ENCODE peak calls at places on chromosomes 11 and 22, in ten cellular contexts. F is body of pancreas, I is SJSA1, P is Peyer's patch, M is neural progenitor cell, B is lower lobe of right lung, S is transverse colon, O is colonic mucosa, W is heart right ventricle, G is lung. A is an unnamed sample. For H3K27me3 and H3K4me1, the result is how much of the 10 kb centered on the place peaks cover.

GRCh38 chr22:35299717-35300497 is at the start of gene TOM1:
- DNase-seq in G (peak), W (peak), O (peak), P (peak), I (peak), F (peak), B (peak), S (peak), M (peak), A (peak)

GRCh38 chr22:38214248-38215056 is 12.7 kb downstream of the MAFF start:
- DNase-seq in I (no peak), B (peak), P (peak), M (peak), G (peak), F (peak), S (peak), W (peak), O (peak), A (peak)

GRCh38 chr11:45157247-45158209 is 11.1 kb downstream of the PRDM11 start:
- DNase-seq in S (no peak), W (no peak), G (no peak), O (no peak), B (no peak), M (no peak), P (no peak), F (no peak), I (no peak), A (no peak)

GRCh38 chr22:45742866-45743450 is 71.3 kb downstream of the ATXN10 start:
- DNase-seq in G (peak), W (no peak), P (no peak), O (no peak), B (peak), F (peak), I (no peak), M (no peak), S (no peak), A (no peak)

GRCh38 chr22:45425531-45426265 is 12.2 kb downstream of the RIBC2 start:
- DNase-seq in M (no peak), O (no peak), I (peak), P (no peak), F (no peak), W (no peak), S (no peak), B (no peak), G (no peak), A (no peak)

GRCh38 chr11:7675640-7676039 is 2.3 kb upstream of the CYB5R2 start:
- DNase-seq in O (no peak), I (no peak), W (no peak), M (no peak), P (no peak), S (no peak), B (no peak), F (no peak), G (no peak), A (no peak)

GRCh38 chr22:46272196-46272595 is 4.4 kb downstream of the TTC38 start:
- DNase-seq in W (no peak), F (no peak), S (no peak), P (peak), G (no peak), O (no peak), I (no peak), B (no peak), M (no peak), A (no peak)

GRCh38 chr11:29518389-29519174 is 498.2 kb downstream of the KCNA4 start:
- DNase-seq in S (no peak), I (no peak), P (no peak), G (no peak), B (peak), W (no peak), F (no peak), M (peak), O (no peak), A (no peak)

GRCh38 chr11:2515401-2516275 is 70.8 kb downstream of the KCNQ1 start:
- DNase-seq in O (peak), M (no peak), G (no peak), B (peak), F (no peak), W (peak), S (peak), P (peak), I (peak), A (no peak)

GRCh38 chr11:57566035-57566504 is 1.4 kb downstream of the UBE2L6 start:
- DNase-seq in F (peak), I (no peak), O (peak), B (no peak), G (no peak), P (no peak), W (no peak), M (no peak), S (peak), A (no peak)

GRCh38 chr11:2804189-2804588 is 81.4 kb downstream of the CDKN1C start:
- DNase-seq in M (no peak), W (peak), B (peak), I (peak), P (peak), S (peak), F (peak), O (peak), G (peak), A (no peak)

GRCh38 chr11:2385156-2386151 is 8.3 kb downstream of the CD81 start:
- DNase-seq in S (no peak), P (no peak), O (no peak), W (peak), M (no peak), G (no peak), I (no peak), B (no peak), F (no peak), A (no peak)

GRCh38 chr11:19430346-19431058 is 189.8 kb upstream of the E2F8 start:
- DNase-seq in G (no peak), F (peak), B (no peak), P (no peak), M (no peak), I (no peak), O (no peak), S (no peak), W (no peak), A (no peak)

GRCh38 chr22:41289681-41290080 is 3.7 kb upstream of the RANGAP1 start:
- DNase-seq in O (no peak), P (no peak), F (no peak), G (no peak), M (no peak), S (no peak), B (no peak), I (no peak), W (no peak), A (no peak)

GRCh38 chr11:75031224-75031753 is 42.6 kb downstream of the NEU3 start:
- DNase-seq in G (no peak), M (no peak), I (peak), W (no peak), O (no peak), P (no peak), S (no peak), B (no peak), F (peak), A (no peak)

GRCh38 chr22:24060375-24060788 is 49.3 kb downstream of the CABIN1 start:
- DNase-seq in I (peak), W (no peak), P (no peak), M (no peak), B (no peak), O (no peak), F (peak), G (no peak), S (no peak), A (peak)

GRCh38 chr22:47337161-47337621 is 574.7 kb downstream of the TBC1D22A start:
- DNase-seq in F (peak), G (no peak), P (no peak), W (no peak), O (no peak), B (no peak), S (peak), M (no peak), I (peak), A (no peak)

GRCh38 chr11:4808476-4808875 is 4.3 kb upstream of the OR52R1 start:
- DNase-seq in F (no peak), P (no peak), W (no peak), B (no peak), O (no peak), G (no peak), S (no peak), I (no peak), M (no peak), A (no peak)

GRCh38 chr11:15770798-15771414 is 585.4 kb downstream of the SOX6 start:
- DNase-seq in W (no peak), I (peak), S (peak), O (peak), B (peak), M (peak), G (no peak), P (no peak), F (peak), A (no peak)

GRCh38 chr11:62669420-62670161 is 1.9 kb upstream of the UQCC3 start:
- DNase-seq in P (no peak), B (no peak), O (peak), M (peak), G (no peak), F (peak), I (no peak), S (peak), W (no peak), A (no peak)

GRCh38 chr11:63813563-63814382 is 517 bp downstream of the SPINDOC start:
- DNase-seq in W (peak), P (peak), G (peak), B (peak), I (peak), O (peak), S (peak), F (peak), M (peak), A (peak)

GRCh38 chr11:118342503-118343161 is at the start of gene CD3D:
- DNase-seq in B (no peak), F (no peak), W (no peak), M (no peak), G (no peak), I (no peak), O (no peak), P (no peak), S (no peak), A (peak)

GRCh38 chr11:19519912-19520641 is 192.6 kb upstream of the NAV2 start:
- DNase-seq in S (no peak), P (no peak), F (no peak), O (no peak), W (peak), G (no peak), B (no peak), I (no peak), M (peak), A (no peak)

GRCh38 chr11:2411446-2412305 is 11.1 kb downstream of the TSSC4 start:
- DNase-seq in S (no peak), F (no peak), W (no peak), P (no peak), M (no peak), G (no peak), I (no peak), O (no peak), B (no peak), A (no peak)

GRCh38 chr11:62602141-62603071 is 741 bp upstream of the MTA2 start:
- DNase-seq in I (peak), G (peak), W (peak), B (peak), M (peak), O (peak), P (peak), S (peak), F (peak), A (no peak)

GRCh38 chr11:79400206-79400605 is 40.6 kb downstream of the TENM4 start:
- DNase-seq in M (no peak), G (no peak), O (no peak), F (no peak), W (no peak), I (no peak), P (no peak), B (no peak), S (no peak), A (no peak)

GRCh38 chr11:101255036-101255435 is 125.4 kb upstream of the PGR start:
- DNase-seq in M (no peak), G (no peak), P (no peak), W (no peak), O (no peak), I (no peak), S (no peak), F (no peak), B (no peak), A (no peak)

GRCh38 chr11:23988381-23989006 is 508.4 kb upstream of the LUZP2 start:
- DNase-seq in S (no peak), B (no peak), F (no peak), M (no peak), W (no peak), O (no peak), P (no peak), I (peak), G (no peak), A (no peak)

GRCh38 chr11:112837162-112837826 is 123.9 kb upstream of the NCAM1 start:
- DNase-seq in P (no peak), M (no peak), I (no peak), G (no peak), O (no peak), F (peak), S (no peak), W (peak), B (no peak), A (no peak)

GRCh38 chr11:104000798-104001197 is 35.6 kb upstream of the DDI1 start:
- DNase-seq in B (no peak), O (no peak), M (no peak), G (no peak), P (no peak), W (no peak), I (no peak), F (no peak), S (no peak), A (no peak)

GRCh38 chr11:120334894-120335462 is 1.2 kb upstream of the ARHGEF12 start:
- DNase-seq in G (peak), W (no peak), O (peak), S (peak), M (peak), F (peak), P (no peak), B (no peak), I (peak), A (peak)

GRCh38 chr11:116518141-116518540 is 254.6 kb downstream of the BUD13 start:
- DNase-seq in I (no peak), M (no peak), S (no peak), G (no peak), O (no peak), F (no peak), B (no peak), P (no peak), W (no peak), A (no peak)
- H3K27me3 ChIP-seq in I (under half), M (under half), S (under half), G (under half), O (under half), F (under half), B (under half), P (under half), W (under half), A (under half)

GRCh38 chr11:68584991-68585524 is 99.3 kb upstream of the GAL start:
- DNase-seq in I (no peak), O (no peak), P (no peak), M (no peak), W (no peak), S (no peak), F (no peak), G (no peak), B (no peak), A (no peak)
- H3K4me1 ChIP-seq in I (under half), O (under half), P (under half), M (under half), W (half or more), S (under half), F (under half), G (under half), B (under half), A (under half)

GRCh38 chr22:22818861-22819855 is 68.5 kb upstream of the IGLL5 start:
- DNase-seq in F (no peak), B (no peak), S (peak), O (no peak), M (no peak), P (no peak), I (no peak), G (no peak), W (no peak), A (peak)

GRCh38 chr22:22818202-22818538 is 69.4 kb upstream of the IGLL5 start:
- DNase-seq in P (no peak), O (no peak), I (no peak), G (no peak), F (no peak), M (no peak), S (no peak), B (no peak), W (no peak), A (no peak)

GRCh38 chr22:22816766-22817410 is 70.7 kb upstream of the IGLL5 start:
- DNase-seq in B (no peak), W (no peak), O (no peak), S (no peak), P (no peak), F (no peak), G (no peak), M (no peak), I (peak), A (no peak)

GRCh38 chr22:22816171-22816514 is 71.5 kb upstream of the IGLL5 start:
- DNase-seq in I (peak), M (no peak), S (no peak), F (no peak), O (no peak), P (no peak), G (no peak), B (no peak), W (no peak), A (no peak)

GRCh38 chr22:22817468-22818201 is 70.0 kb upstream of the IGLL5 start:
- DNase-seq in S (no peak), I (no peak), P (no peak), M (no peak), G (no peak), W (no peak), O (no peak), B (no peak), F (no peak), A (no peak)
- H3K27me3 ChIP-seq in S (under half), I (under half), P (under half), M (half or more), G (under half), W (under half), O (under half), B (under half), F (under half), A (under half)

DNA sequence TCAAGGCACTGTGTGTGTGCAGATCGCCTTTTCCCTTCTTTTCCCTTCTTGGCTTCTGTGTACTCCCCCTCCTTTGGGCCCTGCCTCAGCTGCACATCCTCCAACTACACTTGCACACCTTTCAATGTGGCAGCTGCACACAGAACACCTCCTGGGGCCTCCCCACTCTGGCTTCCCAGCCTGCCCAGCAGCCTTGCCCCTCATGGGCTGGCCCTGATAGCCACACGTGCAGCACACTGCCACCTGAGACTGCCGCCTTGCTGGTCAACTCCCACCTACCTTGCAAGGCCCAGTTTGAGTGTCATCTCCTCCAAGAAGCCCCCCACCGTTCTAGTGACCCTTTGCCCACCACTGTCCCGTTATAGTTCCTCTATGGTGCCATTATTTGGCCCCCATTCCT is 77.3 kb upstream of the ARFGAP3 start:
- DNase-seq in F (no peak), I (no peak), B (no peak), G (no peak), M (no peak), S (no peak), W (no peak), P (no peak), O (no peak), A (no peak)
- H3K4me1 ChIP-seq in F (half or more), I (half or more), B (half or more), G (half or more), M (under half), S (half or more), W (half or more), P (under half), O (under half), A (under half)

GRCh38 chr11:415640-416041 is 842 bp upstream of the SIGIRR start:
- DNase-seq in P (no peak), S (peak), M (no peak), B (peak), O (no peak), I (no peak), G (no peak), F (no peak), W (no peak), A (peak)

GRCh38 chr11:416051-416756 is 1.4 kb upstream of the SIGIRR start:
- DNase-seq in M (peak), W (no peak), F (no peak), G (no peak), S (peak), B (peak), O (no peak), I (no peak), P (no peak), A (no peak)

GRCh38 chr11:412641-413119 is 2.1 kb downstream of the SIGIRR start:
- DNase-seq in W (no peak), G (no peak), B (peak), S (no peak), P (no peak), M (no peak), I (no peak), O (no peak), F (no peak), A (no peak)

GRCh38 chr11:413120-414081 is 1.4 kb downstream of the SIGIRR start:
- DNase-seq in O (no peak), I (no peak), M (no peak), P (no peak), W (peak), G (no peak), F (peak), B (peak), S (peak), A (no peak)

GRCh38 chr11:414333-414857 is 404 bp downstream of the SIGIRR start:
- DNase-seq in P (no peak), I (no peak), F (no peak), M (no peak), W (no peak), O (no peak), B (no peak), G (no peak), S (no peak), A (no peak)
- H3K27me3 ChIP-seq in P (under half), I (under half), F (under half), M (half or more), W (under half), O (under half), B (under half), G (under half), S (under half), A (under half)

GRCh38 chr11:67400942-67401494 is 640 bp downstream of the PPP1CA start:
- DNase-seq in F (no peak), P (no peak), S (no peak), G (no peak), W (no peak), I (no peak), O (no peak), M (no peak), B (no peak), A (no peak)

GRCh38 chr11:67398661-67399563 is 2.7 kb downstream of the PPP1CA start:
- DNase-seq in O (no peak), M (no peak), P (no peak), W (no peak), G (no peak), F (no peak), B (peak), S (no peak), I (no peak), A (no peak)

GRCh38 chr11:67397986-67398660 is 3.5 kb downstream of the PPP1CA start:
- DNase-seq in F (no peak), P (no peak), O (no peak), W (no peak), M (no peak), I (no peak), B (no peak), G (no peak), S (no peak), A (no peak)

GRCh38 chr11:67401495-67402191 is at the start of gene PPP1CA:
- DNase-seq in I (peak), F (peak), B (peak), M (peak), W (peak), G (peak), O (peak), P (peak), S (peak), A (peak)

GRCh38 chr11:67400251-67400941 is 1.3 kb downstream of the PPP1CA start:
- DNase-seq in G (no peak), I (no peak), M (no peak), F (no peak), O (peak), P (peak), W (no peak), S (peak), B (no peak), A (no peak)
- H3K4me1 ChIP-seq in G (under half), I (under half), M (under half), F (under half), O (under half), P (under half), W (half or more), S (under half), B (under half), A (half or more)

DNA sequence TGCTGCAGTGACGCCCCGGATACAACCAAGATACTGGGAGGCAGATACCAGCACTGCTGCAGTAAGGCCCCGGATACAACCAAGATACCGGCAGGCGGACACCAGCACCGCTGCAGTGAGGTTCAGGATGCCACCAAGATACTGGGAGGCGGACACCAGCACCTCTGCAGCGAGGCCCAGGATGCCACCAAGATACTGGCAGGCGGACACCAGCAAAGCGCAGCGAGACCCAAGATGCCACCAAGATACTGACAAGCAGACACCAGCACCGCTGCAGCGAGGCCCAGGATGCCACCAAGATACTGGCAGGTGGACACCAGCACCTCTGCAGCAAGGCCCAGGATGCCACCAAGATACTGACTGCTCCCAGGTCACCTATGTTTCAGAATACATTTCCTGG is 225.2 kb downstream of the BRD1 start:
- DNase-seq in B (peak), M (no peak), P (no peak), F (no peak), S (no peak), I (no peak), O (no peak), W (no peak), G (no peak), A (no peak)
- H3K27me3 ChIP-seq in B (under half), M (under half), P (under half), F (under half), S (under half), I (under half), O (under half), W (under half), G (under half), A (under half)

A was measured in CD8-positive, alpha-beta memory T cell.